ENCODE peak calls at places on chromosomes 7 and 10, in nine cellular contexts. One of them, this sample, is unnamed. For H3K4me1 and H3K27me3, the result is how much of the 10 kb centered on the place peaks cover.

GRCh38 chr7:130277763-130278643 is 11.3 kb downstream of the CPA2 start:
- DNase-seq in GM23338: peak
- DNase-seq in PC-9: no peak
- DNase-seq in colonic mucosa: peak
- DNase-seq in fibroblast of lung: peak
- DNase-seq in breast epithelium: no peak
- DNase-seq in transverse colon: peak
- DNase-seq in stomach: peak
- DNase-seq in HCT116: peak
- DNase-seq in this sample: no peak

GRCh38 chr10:117364121-117364960 is 10.9 kb downstream of the PDZD8 start:
- DNase-seq in GM23338: no peak
- DNase-seq in PC-9: no peak
- DNase-seq in colonic mucosa: no peak
- DNase-seq in fibroblast of lung: peak
- DNase-seq in breast epithelium: no peak
- DNase-seq in transverse colon: no peak
- DNase-seq in stomach: no peak
- DNase-seq in HCT116: no peak
- DNase-seq in this sample: no peak

GRCh38 chr10:5943536-5943935 is 33.8 kb downstream of the IL15RA start:
- DNase-seq in GM23338: peak
- DNase-seq in PC-9: no peak
- DNase-seq in colonic mucosa: no peak
- DNase-seq in fibroblast of lung: peak
- DNase-seq in breast epithelium: no peak
- DNase-seq in transverse colon: no peak
- DNase-seq in stomach: no peak
- DNase-seq in HCT116: no peak
- DNase-seq in this sample: no peak

GRCh38 chr7:30330134-30331111 is 46.0 kb downstream of the ZNRF2 start:
- DNase-seq in GM23338: no peak
- DNase-seq in PC-9: no peak
- DNase-seq in colonic mucosa: no peak
- DNase-seq in fibroblast of lung: peak
- DNase-seq in breast epithelium: no peak
- DNase-seq in transverse colon: no peak
- DNase-seq in stomach: no peak
- DNase-seq in HCT116: no peak
- DNase-seq in this sample: peak

GRCh38 chr7:84904561-84904960 is 282.3 kb downstream of the SEMA3D start:
- DNase-seq in GM23338: no peak
- DNase-seq in PC-9: no peak
- DNase-seq in colonic mucosa: no peak
- DNase-seq in fibroblast of lung: no peak
- DNase-seq in breast epithelium: no peak
- DNase-seq in transverse colon: no peak
- DNase-seq in stomach: no peak
- DNase-seq in HCT116: no peak
- DNase-seq in this sample: no peak

GRCh38 chr10:90224791-90225566 is 523.6 kb downstream of the KIF20B start:
- DNase-seq in GM23338: no peak
- DNase-seq in PC-9: no peak
- DNase-seq in colonic mucosa: no peak
- DNase-seq in fibroblast of lung: no peak
- DNase-seq in breast epithelium: no peak
- DNase-seq in transverse colon: no peak
- DNase-seq in stomach: no peak
- DNase-seq in HCT116: no peak
- DNase-seq in this sample: no peak

GRCh38 chr10:112137381-112137987 is 46.1 kb downstream of the GPAM start:
- DNase-seq in GM23338: peak
- DNase-seq in PC-9: no peak
- DNase-seq in colonic mucosa: peak
- DNase-seq in fibroblast of lung: peak
- DNase-seq in breast epithelium: peak
- DNase-seq in transverse colon: peak
- DNase-seq in stomach: peak
- DNase-seq in HCT116: peak
- DNase-seq in this sample: peak

GRCh38 chr7:144508702-144509101 is 105.2 kb upstream of the NOBOX start:
- DNase-seq in GM23338: no peak
- DNase-seq in PC-9: no peak
- DNase-seq in colonic mucosa: no peak
- DNase-seq in fibroblast of lung: no peak
- DNase-seq in breast epithelium: no peak
- DNase-seq in transverse colon: no peak
- DNase-seq in stomach: no peak
- DNase-seq in HCT116: no peak
- DNase-seq in this sample: no peak

GRCh38 chr10:73854310-73854709 is 20.0 kb downstream of the CAMK2G start:
- DNase-seq in GM23338: no peak
- DNase-seq in PC-9: no peak
- DNase-seq in colonic mucosa: peak
- DNase-seq in fibroblast of lung: no peak
- DNase-seq in breast epithelium: no peak
- DNase-seq in transverse colon: peak
- DNase-seq in stomach: no peak
- DNase-seq in HCT116: no peak
- DNase-seq in this sample: no peak

GRCh38 chr7:129368389-129368986 is 65.7 kb upstream of the STRIP2 start:
- DNase-seq in GM23338: no peak
- DNase-seq in PC-9: no peak
- DNase-seq in colonic mucosa: no peak
- DNase-seq in fibroblast of lung: no peak
- DNase-seq in breast epithelium: no peak
- DNase-seq in transverse colon: no peak
- DNase-seq in stomach: no peak
- DNase-seq in HCT116: no peak
- DNase-seq in this sample: no peak

GRCh38 chr7:47690902-47691558 is 109.1 kb upstream of the TNS3 start:
- DNase-seq in GM23338: no peak
- DNase-seq in PC-9: peak
- DNase-seq in colonic mucosa: no peak
- DNase-seq in fibroblast of lung: peak
- DNase-seq in breast epithelium: no peak
- DNase-seq in transverse colon: no peak
- DNase-seq in stomach: no peak
- DNase-seq in HCT116: no peak
- DNase-seq in this sample: no peak

DNA sequence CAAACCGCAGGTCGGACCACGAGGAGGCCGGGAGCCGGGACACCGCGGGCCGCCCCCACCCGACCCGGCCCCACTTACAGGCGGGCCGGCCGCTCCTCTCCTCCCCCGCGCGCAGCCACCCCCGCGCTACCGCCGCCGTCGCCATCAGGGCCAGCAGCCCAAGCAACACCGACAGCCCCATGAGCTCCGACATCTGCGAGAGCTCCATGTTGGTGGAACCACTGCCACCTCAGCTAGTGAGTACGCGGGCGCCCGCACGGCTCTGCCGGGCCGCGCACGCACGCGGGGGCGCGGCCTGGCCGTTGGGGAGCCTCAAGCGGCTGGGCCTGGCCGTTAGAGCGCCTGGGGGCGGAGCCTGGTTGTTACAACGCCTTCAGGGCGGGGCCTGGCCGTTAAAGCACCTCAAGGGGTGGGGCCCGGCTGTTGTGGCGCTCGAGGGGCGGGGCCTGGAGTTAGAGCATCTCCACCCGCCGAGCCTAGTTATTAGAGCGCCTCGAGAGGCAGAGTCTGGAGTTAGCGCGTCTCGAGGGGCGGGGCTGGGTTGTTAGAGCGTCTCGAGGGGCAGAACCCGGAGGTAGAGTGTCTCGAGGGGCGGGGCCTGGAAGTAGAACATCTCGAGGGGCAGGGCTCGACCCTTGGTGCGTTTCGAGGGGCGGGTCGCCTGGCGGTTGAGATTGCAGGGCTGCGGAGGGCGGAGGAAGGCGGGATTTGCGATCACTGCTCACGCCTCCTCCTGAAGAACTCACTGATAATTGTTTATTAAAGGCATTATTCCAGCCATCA is at the start of gene TBL2:
- DNase-seq in GM23338: peak
- DNase-seq in PC-9: peak
- DNase-seq in colonic mucosa: peak
- DNase-seq in fibroblast of lung: peak
- DNase-seq in breast epithelium: peak
- DNase-seq in transverse colon: peak
- DNase-seq in stomach: peak
- DNase-seq in HCT116: peak
- DNase-seq in this sample: peak
- TF ChIP-seq CTCF in GM23338: no peak
- TF ChIP-seq CTCF in PC-9: no peak
- TF ChIP-seq CTCF in colonic mucosa: no peak
- TF ChIP-seq CTCF in fibroblast of lung: no peak
- TF ChIP-seq CTCF in breast epithelium: no peak
- TF ChIP-seq CTCF in transverse colon: no peak
- TF ChIP-seq CTCF in stomach: no peak
- TF ChIP-seq CTCF in HCT116: no peak
- TF ChIP-seq CTCF in this sample: peak

DNA sequence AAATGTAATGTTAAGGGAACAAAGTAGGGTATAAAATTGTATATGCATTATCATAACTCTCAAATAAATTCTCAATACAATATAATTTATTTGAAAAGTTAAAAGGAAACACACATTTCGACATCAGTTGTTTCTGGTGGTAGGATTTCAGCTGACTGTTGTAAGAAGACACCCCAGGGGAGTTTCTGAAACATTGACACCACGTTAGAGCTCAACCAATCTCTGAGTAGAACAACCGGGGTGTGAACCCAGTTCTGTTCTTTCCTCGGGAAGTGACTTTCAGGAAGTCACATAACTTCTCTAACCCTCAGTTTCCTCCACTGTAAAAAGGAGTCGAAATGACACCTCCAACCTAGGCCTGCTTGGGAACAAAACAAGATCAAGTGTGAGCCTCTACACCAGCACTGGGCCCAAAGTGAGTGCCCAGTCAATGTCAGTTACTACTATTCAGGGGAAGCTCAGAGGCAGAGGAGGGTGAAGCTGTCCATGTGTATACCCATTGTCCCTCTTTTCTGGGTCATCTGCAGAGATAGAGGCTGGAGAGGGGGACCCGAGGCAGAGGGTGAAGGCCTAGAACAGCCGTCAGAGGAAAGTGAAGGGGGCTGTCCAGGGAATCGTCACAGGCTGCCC is 67.1 kb downstream of the AOAH start:
- DNase-seq in GM23338: no peak
- DNase-seq in PC-9: no peak
- DNase-seq in colonic mucosa: no peak
- DNase-seq in fibroblast of lung: no peak
- DNase-seq in breast epithelium: no peak
- DNase-seq in transverse colon: no peak
- DNase-seq in stomach: no peak
- DNase-seq in HCT116: no peak
- DNase-seq in this sample: no peak
- H3K4me1 ChIP-seq in GM23338: half or more
- H3K4me1 ChIP-seq in PC-9: under half
- H3K4me1 ChIP-seq in colonic mucosa: under half
- H3K4me1 ChIP-seq in fibroblast of lung: under half
- H3K4me1 ChIP-seq in breast epithelium: under half
- H3K4me1 ChIP-seq in transverse colon: under half
- H3K4me1 ChIP-seq in stomach: under half
- H3K4me1 ChIP-seq in HCT116: under half
- H3K4me1 ChIP-seq in this sample: under half

GRCh38 chr7:1668486-1668931 is 1.6 kb upstream of the ELFN1 start:
- DNase-seq in GM23338: peak
- DNase-seq in PC-9: no peak
- DNase-seq in colonic mucosa: no peak
- DNase-seq in fibroblast of lung: peak
- DNase-seq in breast epithelium: peak
- DNase-seq in transverse colon: no peak
- DNase-seq in stomach: no peak
- DNase-seq in HCT116: no peak
- DNase-seq in this sample: no peak

GRCh38 chr7:1669954-1670893 is at the start of gene ELFN1:
- DNase-seq in GM23338: peak
- DNase-seq in PC-9: no peak
- DNase-seq in colonic mucosa: no peak
- DNase-seq in fibroblast of lung: peak
- DNase-seq in breast epithelium: peak
- DNase-seq in transverse colon: no peak
- DNase-seq in stomach: no peak
- DNase-seq in HCT116: no peak
- DNase-seq in this sample: peak

GRCh38 chr7:1670894-1671875 is 1.1 kb downstream of the ELFN1 start:
- DNase-seq in GM23338: no peak
- DNase-seq in PC-9: no peak
- DNase-seq in colonic mucosa: no peak
- DNase-seq in fibroblast of lung: no peak
- DNase-seq in breast epithelium: peak
- DNase-seq in transverse colon: no peak
- DNase-seq in stomach: no peak
- DNase-seq in HCT116: no peak
- DNase-seq in this sample: no peak

GRCh38 chr7:1668932-1669485 is 1.1 kb upstream of the ELFN1 start:
- DNase-seq in GM23338: peak
- DNase-seq in PC-9: no peak
- DNase-seq in colonic mucosa: no peak
- DNase-seq in fibroblast of lung: peak
- DNase-seq in breast epithelium: no peak
- DNase-seq in transverse colon: no peak
- DNase-seq in stomach: no peak
- DNase-seq in HCT116: no peak
- DNase-seq in this sample: no peak

GRCh38 chr7:1669486-1669951 is 558 bp upstream of the ELFN1 start:
- DNase-seq in GM23338: peak
- DNase-seq in PC-9: no peak
- DNase-seq in colonic mucosa: no peak
- DNase-seq in fibroblast of lung: peak
- DNase-seq in breast epithelium: peak
- DNase-seq in transverse colon: no peak
- DNase-seq in stomach: no peak
- DNase-seq in HCT116: no peak
- DNase-seq in this sample: no peak
- H3K27me3 ChIP-seq in GM23338: half or more
- H3K27me3 ChIP-seq in PC-9: half or more
- H3K27me3 ChIP-seq in colonic mucosa: half or more
- H3K27me3 ChIP-seq in fibroblast of lung: under half
- H3K27me3 ChIP-seq in breast epithelium: under half
- H3K27me3 ChIP-seq in transverse colon: half or more
- H3K27me3 ChIP-seq in stomach: half or more
- H3K27me3 ChIP-seq in HCT116: under half
- H3K27me3 ChIP-seq in this sample: under half

GRCh38 chr10:127196227-127196954 is at the start of gene INSYN2A:
- DNase-seq in GM23338: peak
- DNase-seq in PC-9: no peak
- DNase-seq in colonic mucosa: peak
- DNase-seq in fibroblast of lung: peak
- DNase-seq in breast epithelium: peak
- DNase-seq in transverse colon: peak
- DNase-seq in stomach: no peak
- DNase-seq in HCT116: no peak
- DNase-seq in this sample: no peak
- TF ChIP-seq CTCF in GM23338: peak
- TF ChIP-seq CTCF in PC-9: no peak
- TF ChIP-seq CTCF in colonic mucosa: no peak
- TF ChIP-seq CTCF in fibroblast of lung: peak
- TF ChIP-seq CTCF in breast epithelium: no peak
- TF ChIP-seq CTCF in transverse colon: no peak
- TF ChIP-seq CTCF in stomach: no peak
- TF ChIP-seq CTCF in HCT116: no peak
- TF ChIP-seq CTCF in this sample: no peak